ENCODE peak calls at places on chromosomes 12 and 14, in ten cellular contexts. One of them, this sample, is unnamed.

GRCh38 chr14:95770777-95771176 is 56.9 kb upstream of the TCL1A start:
- DNase-seq in CD8-positive, alpha-beta memory T cell: no peak
- DNase-seq in adipocyte: no peak
- DNase-seq in left lobe of liver: no peak
- DNase-seq in heart left ventricle: no peak
- DNase-seq in IMR-90: no peak
- DNase-seq in SJSA1: no peak
- DNase-seq in fibroblast of gingiva: no peak
- DNase-seq in T-helper 1 cell: no peak
- DNase-seq in lower lobe of right lung: no peak
- DNase-seq in this sample: no peak

GRCh38 chr14:74245292-74245691 is 6.0 kb downstream of the VSX2 start:
- DNase-seq in CD8-positive, alpha-beta memory T cell: no peak
- DNase-seq in adipocyte: no peak
- DNase-seq in left lobe of liver: no peak
- DNase-seq in heart left ventricle: no peak
- DNase-seq in IMR-90: no peak
- DNase-seq in SJSA1: no peak
- DNase-seq in fibroblast of gingiva: no peak
- DNase-seq in T-helper 1 cell: no peak
- DNase-seq in lower lobe of right lung: no peak
- DNase-seq in this sample: no peak

GRCh38 chr12:20567413-20567812 is 127.7 kb upstream of the SLCO1C1 start:
- DNase-seq in CD8-positive, alpha-beta memory T cell: no peak
- DNase-seq in adipocyte: peak; percentile 4
- DNase-seq in left lobe of liver: no peak
- DNase-seq in heart left ventricle: no peak
- DNase-seq in IMR-90: peak; percentile 23
- DNase-seq in SJSA1: no peak
- DNase-seq in fibroblast of gingiva: no peak
- DNase-seq in T-helper 1 cell: no peak
- DNase-seq in lower lobe of right lung: no peak
- DNase-seq in this sample: no peak

GRCh38 chr14:101127239-101127638 is 223.7 kb upstream of the RTL1 start:
- DNase-seq in CD8-positive, alpha-beta memory T cell: no peak
- DNase-seq in adipocyte: peak; percentile 7
- DNase-seq in left lobe of liver: peak; percentile 15
- DNase-seq in heart left ventricle: no peak
- DNase-seq in IMR-90: no peak
- DNase-seq in SJSA1: peak; percentile 20
- DNase-seq in fibroblast of gingiva: no peak
- DNase-seq in T-helper 1 cell: no peak
- DNase-seq in lower lobe of right lung: no peak
- DNase-seq in this sample: no peak

GRCh38 chr12:104478396-104479140 is 21.8 kb downstream of the CHST11 start:
- DNase-seq in CD8-positive, alpha-beta memory T cell: no peak
- DNase-seq in adipocyte: no peak
- DNase-seq in left lobe of liver: no peak
- DNase-seq in heart left ventricle: no peak
- DNase-seq in IMR-90: no peak
- DNase-seq in SJSA1: no peak
- DNase-seq in fibroblast of gingiva: no peak
- DNase-seq in T-helper 1 cell: no peak
- DNase-seq in lower lobe of right lung: peak; percentile 52
- DNase-seq in this sample: peak; percentile 72

GRCh38 chr14:99871771-99872170 is 78.6 kb downstream of the EML1 start:
- DNase-seq in CD8-positive, alpha-beta memory T cell: no peak
- DNase-seq in adipocyte: no peak
- DNase-seq in left lobe of liver: no peak
- DNase-seq in heart left ventricle: no peak
- DNase-seq in IMR-90: no peak
- DNase-seq in SJSA1: no peak
- DNase-seq in fibroblast of gingiva: no peak
- DNase-seq in T-helper 1 cell: no peak
- DNase-seq in lower lobe of right lung: no peak
- DNase-seq in this sample: no peak

GRCh38 chr14:69133206-69134125 is 19.5 kb downstream of the DCAF5 start:
- DNase-seq in CD8-positive, alpha-beta memory T cell: no peak
- DNase-seq in adipocyte: peak; percentile 88
- DNase-seq in left lobe of liver: no peak
- DNase-seq in heart left ventricle: no peak
- DNase-seq in IMR-90: peak; percentile 78
- DNase-seq in SJSA1: no peak
- DNase-seq in fibroblast of gingiva: peak; percentile 65
- DNase-seq in T-helper 1 cell: no peak
- DNase-seq in lower lobe of right lung: no peak
- DNase-seq in this sample: no peak

GRCh38 chr14:101233861-101234587 is 327.3 kb upstream of the DIO3 start:
- DNase-seq in CD8-positive, alpha-beta memory T cell: no peak
- DNase-seq in adipocyte: no peak
- DNase-seq in left lobe of liver: peak; percentile 27
- DNase-seq in heart left ventricle: no peak
- DNase-seq in IMR-90: no peak
- DNase-seq in SJSA1: no peak
- DNase-seq in fibroblast of gingiva: no peak
- DNase-seq in T-helper 1 cell: no peak
- DNase-seq in lower lobe of right lung: no peak
- DNase-seq in this sample: no peak

GRCh38 chr14:25945746-25946145 is 652.1 kb downstream of the NOVA1 start:
- DNase-seq in CD8-positive, alpha-beta memory T cell: no peak
- DNase-seq in adipocyte: no peak
- DNase-seq in left lobe of liver: no peak
- DNase-seq in heart left ventricle: no peak
- DNase-seq in IMR-90: no peak
- DNase-seq in SJSA1: no peak
- DNase-seq in fibroblast of gingiva: no peak
- DNase-seq in T-helper 1 cell: no peak
- DNase-seq in lower lobe of right lung: no peak
- DNase-seq in this sample: no peak

GRCh38 chr14:28759658-28760313 is 6.8 kb upstream of the FOXG1 start:
- DNase-seq in CD8-positive, alpha-beta memory T cell: no peak
- DNase-seq in adipocyte: no peak
- DNase-seq in left lobe of liver: no peak
- DNase-seq in heart left ventricle: no peak
- DNase-seq in IMR-90: no peak
- DNase-seq in SJSA1: no peak
- DNase-seq in fibroblast of gingiva: no peak
- DNase-seq in T-helper 1 cell: no peak
- DNase-seq in lower lobe of right lung: no peak
- DNase-seq in this sample: no peak

GRCh38 chr12:49832836-49833421 is 4.7 kb upstream of the NCKAP5L start:
- DNase-seq in CD8-positive, alpha-beta memory T cell: no peak
- DNase-seq in adipocyte: peak; percentile 82
- DNase-seq in left lobe of liver: no peak
- DNase-seq in heart left ventricle: no peak
- DNase-seq in IMR-90: peak; percentile 87
- DNase-seq in SJSA1: no peak
- DNase-seq in fibroblast of gingiva: peak; percentile 48
- DNase-seq in T-helper 1 cell: no peak
- DNase-seq in lower lobe of right lung: no peak
- DNase-seq in this sample: no peak

GRCh38 chr14:104545151-104545931 is 34.2 kb upstream of the C14orf180 start:
- DNase-seq in CD8-positive, alpha-beta memory T cell: no peak
- DNase-seq in adipocyte: no peak
- DNase-seq in left lobe of liver: no peak
- DNase-seq in heart left ventricle: no peak
- DNase-seq in IMR-90: no peak
- DNase-seq in SJSA1: no peak
- DNase-seq in fibroblast of gingiva: no peak
- DNase-seq in T-helper 1 cell: no peak
- DNase-seq in lower lobe of right lung: no peak
- DNase-seq in this sample: no peak

GRCh38 chr12:46892034-46892705 is 66.4 kb upstream of the SLC38A4 start:
- DNase-seq in CD8-positive, alpha-beta memory T cell: no peak
- DNase-seq in adipocyte: no peak
- DNase-seq in left lobe of liver: no peak
- DNase-seq in heart left ventricle: no peak
- DNase-seq in IMR-90: no peak
- DNase-seq in SJSA1: no peak
- DNase-seq in fibroblast of gingiva: no peak
- DNase-seq in T-helper 1 cell: no peak
- DNase-seq in lower lobe of right lung: no peak
- DNase-seq in this sample: no peak

GRCh38 chr12:104190151-104190550 is 25.4 kb upstream of the TXNRD1 start:
- DNase-seq in CD8-positive, alpha-beta memory T cell: no peak
- DNase-seq in adipocyte: peak; percentile 88
- DNase-seq in left lobe of liver: no peak
- DNase-seq in heart left ventricle: no peak
- DNase-seq in IMR-90: peak; percentile 52
- DNase-seq in SJSA1: no peak
- DNase-seq in fibroblast of gingiva: peak; percentile 87
- DNase-seq in T-helper 1 cell: no peak
- DNase-seq in lower lobe of right lung: no peak
- DNase-seq in this sample: no peak

GRCh38 chr14:23173796-23174195 is 9.7 kb downstream of the SLC7A8 start:
- DNase-seq in CD8-positive, alpha-beta memory T cell: no peak
- DNase-seq in adipocyte: no peak
- DNase-seq in left lobe of liver: no peak
- DNase-seq in heart left ventricle: no peak
- DNase-seq in IMR-90: no peak
- DNase-seq in SJSA1: no peak
- DNase-seq in fibroblast of gingiva: no peak
- DNase-seq in T-helper 1 cell: no peak
- DNase-seq in lower lobe of right lung: no peak
- DNase-seq in this sample: no peak

GRCh38 chr12:113136128-113136989 is 798 bp upstream of the RASAL1 start:
- DNase-seq in CD8-positive, alpha-beta memory T cell: peak; percentile 36
- DNase-seq in adipocyte: no peak
- DNase-seq in left lobe of liver: no peak
- DNase-seq in heart left ventricle: no peak
- DNase-seq in IMR-90: no peak
- DNase-seq in SJSA1: no peak
- DNase-seq in fibroblast of gingiva: no peak
- DNase-seq in T-helper 1 cell: peak; percentile 34
- DNase-seq in lower lobe of right lung: peak; percentile 53
- DNase-seq in this sample: no peak

GRCh38 chr14:72961579-72962335 is 35.5 kb downstream of the DCAF4 start:
- DNase-seq in CD8-positive, alpha-beta memory T cell: no peak
- DNase-seq in adipocyte: peak; percentile 15
- DNase-seq in left lobe of liver: no peak
- DNase-seq in heart left ventricle: no peak
- DNase-seq in IMR-90: peak; percentile 16
- DNase-seq in SJSA1: no peak
- DNase-seq in fibroblast of gingiva: no peak
- DNase-seq in T-helper 1 cell: no peak
- DNase-seq in lower lobe of right lung: no peak
- DNase-seq in this sample: no peak

GRCh38 chr14:61498811-61499210 is 177.4 kb downstream of the PRKCH start:
- DNase-seq in CD8-positive, alpha-beta memory T cell: no peak
- DNase-seq in adipocyte: peak; percentile 50
- DNase-seq in left lobe of liver: no peak
- DNase-seq in heart left ventricle: no peak
- DNase-seq in IMR-90: peak; percentile 68
- DNase-seq in SJSA1: no peak
- DNase-seq in fibroblast of gingiva: peak; percentile 80
- DNase-seq in T-helper 1 cell: no peak
- DNase-seq in lower lobe of right lung: no peak
- DNase-seq in this sample: no peak

This sample was measured in immature natural killer cell.